ENCODE peak calls at places on chromosomes 6 and 20, in nine cellular contexts. One of them, this sample, is unnamed.
A peak's percentile ranks its signal among the peaks of the same experiment; 100 is the strongest.

GRCh38 chr6:144602523-144603180 is 317.5 kb downstream of the UTRN start:
- DNase-seq in stomach: no peak
- DNase-seq in sigmoid colon: no peak
- DNase-seq in tibial nerve: no peak
- DNase-seq in ovary: no peak
- DNase-seq in suprapubic skin: no peak
- DNase-seq in K562: no peak
- DNase-seq in esophagus muscularis mucosa: no peak
- DNase-seq in HepG2: no peak
- DNase-seq in this sample: no peak

GRCh38 chr20:6697228-6697972 is 70.1 kb upstream of the BMP2 start:
- DNase-seq in stomach: no peak
- DNase-seq in sigmoid colon: no peak
- DNase-seq in tibial nerve: no peak
- DNase-seq in ovary: no peak
- DNase-seq in suprapubic skin: no peak
- DNase-seq in K562: no peak
- DNase-seq in esophagus muscularis mucosa: peak; percentile 55
- DNase-seq in HepG2: peak; percentile 39
- DNase-seq in this sample: no peak

GRCh38 chr20:37330316-37330715 is 15.6 kb upstream of the SRC start:
- DNase-seq in stomach: no peak
- DNase-seq in sigmoid colon: no peak
- DNase-seq in tibial nerve: no peak
- DNase-seq in ovary: no peak
- DNase-seq in suprapubic skin: no peak
- DNase-seq in K562: no peak
- DNase-seq in esophagus muscularis mucosa: no peak
- DNase-seq in HepG2: no peak
- DNase-seq in this sample: no peak

GRCh38 chr20:62879275-62880146 is 17.9 kb upstream of the TCFL5 start:
- DNase-seq in stomach: no peak
- DNase-seq in sigmoid colon: no peak
- DNase-seq in tibial nerve: no peak
- DNase-seq in ovary: no peak
- DNase-seq in suprapubic skin: no peak
- DNase-seq in K562: no peak
- DNase-seq in esophagus muscularis mucosa: no peak
- DNase-seq in HepG2: no peak
- DNase-seq in this sample: no peak

GRCh38 chr6:71394001-71394432 is 105.4 kb downstream of the OGFRL1 start:
- DNase-seq in stomach: no peak
- DNase-seq in sigmoid colon: no peak
- DNase-seq in tibial nerve: no peak
- DNase-seq in ovary: no peak
- DNase-seq in suprapubic skin: no peak
- DNase-seq in K562: no peak
- DNase-seq in esophagus muscularis mucosa: no peak
- DNase-seq in HepG2: no peak
- DNase-seq in this sample: no peak

GRCh38 chr6:91860951-91861350 is 1274.1 kb upstream of the MAP3K7 start:
- DNase-seq in stomach: no peak
- DNase-seq in sigmoid colon: no peak
- DNase-seq in tibial nerve: no peak
- DNase-seq in ovary: no peak
- DNase-seq in suprapubic skin: no peak
- DNase-seq in K562: no peak
- DNase-seq in esophagus muscularis mucosa: no peak
- DNase-seq in HepG2: no peak
- DNase-seq in this sample: no peak

GRCh38 chr20:25247100-25247665 is 702 bp upstream of the PYGB start:
- DNase-seq in stomach: peak; percentile 68
- DNase-seq in sigmoid colon: peak; percentile 83
- DNase-seq in tibial nerve: peak; percentile 75
- DNase-seq in ovary: no peak
- DNase-seq in suprapubic skin: no peak
- DNase-seq in K562: peak; percentile 36
- DNase-seq in esophagus muscularis mucosa: no peak
- DNase-seq in HepG2: peak; percentile 82
- DNase-seq in this sample: peak; percentile 79

GRCh38 chr6:45741437-45742166 is 274.1 kb downstream of the CLIC5 start:
- DNase-seq in stomach: peak; percentile 32
- DNase-seq in sigmoid colon: no peak
- DNase-seq in tibial nerve: peak; percentile 35
- DNase-seq in ovary: peak; percentile 20
- DNase-seq in suprapubic skin: no peak
- DNase-seq in K562: no peak
- DNase-seq in esophagus muscularis mucosa: peak; percentile 91
- DNase-seq in HepG2: no peak
- DNase-seq in this sample: peak; percentile 20

GRCh38 chr20:16803965-16804792 is 56.0 kb downstream of the OTOR start:
- DNase-seq in stomach: peak; percentile 54
- DNase-seq in sigmoid colon: peak; percentile 65
- DNase-seq in tibial nerve: peak; percentile 68
- DNase-seq in ovary: peak; percentile 51
- DNase-seq in suprapubic skin: peak; percentile 61
- DNase-seq in K562: peak; percentile 54
- DNase-seq in esophagus muscularis mucosa: no peak
- DNase-seq in HepG2: peak; percentile 47
- DNase-seq in this sample: peak; percentile 38

GRCh38 chr6:20334334-20334733 is 67.3 kb upstream of the E2F3 start:
- DNase-seq in stomach: no peak
- DNase-seq in sigmoid colon: no peak
- DNase-seq in tibial nerve: no peak
- DNase-seq in ovary: no peak
- DNase-seq in suprapubic skin: no peak
- DNase-seq in K562: peak; percentile 86
- DNase-seq in esophagus muscularis mucosa: no peak
- DNase-seq in HepG2: no peak
- DNase-seq in this sample: no peak

GRCh38 chr6:25660512-25660911 is 8.5 kb downstream of the SCGN start:
- DNase-seq in stomach: no peak
- DNase-seq in sigmoid colon: no peak
- DNase-seq in tibial nerve: no peak
- DNase-seq in ovary: no peak
- DNase-seq in suprapubic skin: no peak
- DNase-seq in K562: no peak
- DNase-seq in esophagus muscularis mucosa: no peak
- DNase-seq in HepG2: peak; percentile 75
- DNase-seq in this sample: no peak

GRCh38 chr20:7912551-7912950 is 27.7 kb downstream of the HAO1 start:
- DNase-seq in stomach: no peak
- DNase-seq in sigmoid colon: no peak
- DNase-seq in tibial nerve: no peak
- DNase-seq in ovary: no peak
- DNase-seq in suprapubic skin: no peak
- DNase-seq in K562: no peak
- DNase-seq in esophagus muscularis mucosa: no peak
- DNase-seq in HepG2: no peak
- DNase-seq in this sample: no peak

GRCh38 chr6:71107935-71108420 is 151.1 kb upstream of the B3GAT2 start:
- DNase-seq in stomach: no peak
- DNase-seq in sigmoid colon: no peak
- DNase-seq in tibial nerve: no peak
- DNase-seq in ovary: peak; percentile 9
- DNase-seq in suprapubic skin: no peak
- DNase-seq in K562: no peak
- DNase-seq in esophagus muscularis mucosa: no peak
- DNase-seq in HepG2: no peak
- DNase-seq in this sample: no peak

GRCh38 chr6:33277663-33278391 is 904 bp downstream of the B3GALT4 start:
- DNase-seq in stomach: no peak
- DNase-seq in sigmoid colon: no peak
- DNase-seq in tibial nerve: no peak
- DNase-seq in ovary: no peak
- DNase-seq in suprapubic skin: peak; percentile 75
- DNase-seq in K562: peak; percentile 48
- DNase-seq in esophagus muscularis mucosa: no peak
- DNase-seq in HepG2: no peak
- DNase-seq in this sample: peak; percentile 37

GRCh38 chr20:59242714-59243626 is 57.4 kb upstream of the EDN3 start:
- DNase-seq in stomach: no peak
- DNase-seq in sigmoid colon: no peak
- DNase-seq in tibial nerve: no peak
- DNase-seq in ovary: no peak
- DNase-seq in suprapubic skin: no peak
- DNase-seq in K562: no peak
- DNase-seq in esophagus muscularis mucosa: no peak
- DNase-seq in HepG2: no peak
- DNase-seq in this sample: no peak

GRCh38 chr6:81938014-81938761 is 185.7 kb upstream of the TENT5A start:
- DNase-seq in stomach: no peak
- DNase-seq in sigmoid colon: no peak
- DNase-seq in tibial nerve: no peak
- DNase-seq in ovary: no peak
- DNase-seq in suprapubic skin: no peak
- DNase-seq in K562: peak; percentile 51
- DNase-seq in esophagus muscularis mucosa: no peak
- DNase-seq in HepG2: peak; percentile 93
- DNase-seq in this sample: no peak

GRCh38 chr20:62350098-62350628 is 16.9 kb downstream of the LAMA5 start:
- DNase-seq in stomach: peak; percentile 58
- DNase-seq in sigmoid colon: no peak
- DNase-seq in tibial nerve: no peak
- DNase-seq in ovary: peak; percentile 17
- DNase-seq in suprapubic skin: no peak
- DNase-seq in K562: no peak
- DNase-seq in esophagus muscularis mucosa: no peak
- DNase-seq in HepG2: no peak
- DNase-seq in this sample: peak; percentile 68

GRCh38 chr6:30206152-30206551 is 7.1 kb downstream of the TRIM26 start:
- DNase-seq in stomach: no peak
- DNase-seq in sigmoid colon: peak; percentile 52
- DNase-seq in tibial nerve: no peak
- DNase-seq in ovary: no peak
- DNase-seq in suprapubic skin: no peak
- DNase-seq in K562: no peak
- DNase-seq in esophagus muscularis mucosa: no peak
- DNase-seq in HepG2: no peak
- DNase-seq in this sample: no peak

GRCh38 chr20:22578221-22579118 is 5.9 kb downstream of the FOXA2 start:
- DNase-seq in stomach: peak; percentile 51
- DNase-seq in sigmoid colon: no peak
- DNase-seq in tibial nerve: no peak
- DNase-seq in ovary: no peak
- DNase-seq in suprapubic skin: no peak
- DNase-seq in K562: no peak
- DNase-seq in esophagus muscularis mucosa: no peak
- DNase-seq in HepG2: peak; percentile 76
- DNase-seq in this sample: peak; percentile 22
- TF ChIP-seq EP300 in stomach: no peak
- TF ChIP-seq EP300 in sigmoid colon: no peak
- TF ChIP-seq EP300 in tibial nerve: no peak
- TF ChIP-seq EP300 in ovary: no peak
- TF ChIP-seq EP300 in suprapubic skin: no peak
- TF ChIP-seq EP300 in K562: no peak
- TF ChIP-seq EP300 in esophagus muscularis mucosa: no peak
- TF ChIP-seq EP300 in HepG2: no peak
- TF ChIP-seq EP300 in this sample: no peak

DNA sequence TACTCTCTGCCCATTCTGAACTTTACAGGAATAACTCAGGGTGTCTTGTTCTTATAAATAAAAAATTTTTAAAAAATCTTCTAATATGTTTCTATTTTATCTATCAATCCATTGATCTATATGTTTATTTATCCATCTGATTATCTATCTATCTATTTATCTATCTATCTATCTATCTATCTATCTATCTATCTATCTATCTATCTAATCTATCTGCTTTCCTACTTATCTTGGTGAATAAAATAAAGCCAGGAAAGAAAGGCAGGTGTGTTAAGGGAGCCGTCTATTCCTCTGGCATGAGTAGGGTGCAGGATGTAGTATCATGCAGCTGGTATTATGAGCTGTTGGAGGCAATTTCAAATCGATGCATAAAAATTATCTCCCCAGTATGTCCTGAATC is 153.0 kb downstream of the FOXA2 start:
- DNase-seq in stomach: no peak
- DNase-seq in sigmoid colon: no peak
- DNase-seq in tibial nerve: no peak
- DNase-seq in ovary: no peak
- DNase-seq in suprapubic skin: no peak
- DNase-seq in K562: no peak
- DNase-seq in esophagus muscularis mucosa: no peak
- DNase-seq in HepG2: no peak
- DNase-seq in this sample: no peak
- H3K27me3 ChIP-seq in stomach: no peaks in the 10 kb centered on the region
- H3K27me3 ChIP-seq in sigmoid colon: no peaks in the 10 kb centered on the region
- H3K27me3 ChIP-seq in tibial nerve: no peaks in the 10 kb centered on the region
- H3K27me3 ChIP-seq in ovary: no peaks in the 10 kb centered on the region
- H3K27me3 ChIP-seq in suprapubic skin: peaks cover 13% of the 10 kb centered on the region
- H3K27me3 ChIP-seq in K562: no peaks in the 10 kb centered on the region
- H3K27me3 ChIP-seq in esophagus muscularis mucosa: peaks cover 37% of the 10 kb centered on the region
- H3K27me3 ChIP-seq in HepG2: no peaks in the 10 kb centered on the region
- H3K27me3 ChIP-seq in this sample: no peaks in the 10 kb centered on the region

GRCh38 chr6:31945507-31946369 is at the start of gene CFB:
- DNase-seq in stomach: peak; percentile 89
- DNase-seq in sigmoid colon: peak; percentile 93
- DNase-seq in tibial nerve: peak; percentile 82
- DNase-seq in ovary: peak; percentile 77
- DNase-seq in suprapubic skin: peak; percentile 90
- DNase-seq in K562: no peak
- DNase-seq in esophagus muscularis mucosa: peak; percentile 94
- DNase-seq in HepG2: peak; percentile 100
- DNase-seq in this sample: peak; percentile 87
- TF ChIP-seq POLR2A in stomach: no peak
- TF ChIP-seq POLR2A in sigmoid colon: no peak
- TF ChIP-seq POLR2A in tibial nerve: no peak
- TF ChIP-seq POLR2A in ovary: no peak
- TF ChIP-seq POLR2A in suprapubic skin: no peak
- TF ChIP-seq POLR2A in K562: no peak
- TF ChIP-seq POLR2A in esophagus muscularis mucosa: no peak
- TF ChIP-seq POLR2A in HepG2: peak; percentile 96
- TF ChIP-seq POLR2A in this sample: peak; percentile 22

DNA sequence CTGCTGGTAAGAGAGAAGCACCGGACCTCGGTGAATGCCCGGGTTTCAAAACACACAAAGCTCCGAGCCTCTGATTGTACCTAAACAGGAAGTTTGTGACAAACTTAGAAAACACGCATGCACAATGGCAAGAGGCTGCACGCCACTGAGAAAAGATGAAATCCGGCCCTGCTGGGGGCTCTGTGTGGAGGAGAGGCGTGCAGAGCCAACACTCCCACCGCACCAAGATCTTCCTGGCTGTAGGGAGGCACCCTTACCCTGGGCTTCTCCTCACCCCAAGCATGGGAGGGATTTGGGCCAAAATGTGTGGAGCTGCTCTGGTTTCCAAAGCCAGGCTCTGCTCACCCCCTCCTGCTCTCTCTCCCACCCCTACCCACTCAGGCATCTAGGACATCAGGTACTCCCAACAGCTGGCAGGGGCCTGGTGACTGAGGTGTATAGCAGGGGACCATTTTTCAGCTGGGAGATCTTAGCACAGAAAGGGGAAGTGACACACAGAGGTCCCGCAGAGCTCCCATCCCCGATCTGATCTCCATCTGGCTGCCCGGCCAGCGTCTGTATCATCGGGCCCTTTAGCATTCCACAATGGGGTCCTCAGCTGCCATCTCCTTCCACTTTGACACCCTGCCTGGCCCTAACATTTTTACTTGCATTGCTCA is 84.2 kb downstream of the TRERF1 start:
- DNase-seq in stomach: no peak
- DNase-seq in sigmoid colon: no peak
- DNase-seq in tibial nerve: no peak
- DNase-seq in ovary: no peak
- DNase-seq in suprapubic skin: no peak
- DNase-seq in K562: peak; percentile 31
- DNase-seq in esophagus muscularis mucosa: no peak
- DNase-seq in HepG2: no peak
- DNase-seq in this sample: peak; percentile 35
- TF ChIP-seq EP300 in stomach: no peak
- TF ChIP-seq EP300 in sigmoid colon: no peak
- TF ChIP-seq EP300 in tibial nerve: no peak
- TF ChIP-seq EP300 in ovary: no peak
- TF ChIP-seq EP300 in suprapubic skin: no peak
- TF ChIP-seq EP300 in K562: no peak
- TF ChIP-seq EP300 in esophagus muscularis mucosa: no peak
- TF ChIP-seq EP300 in HepG2: no peak
- TF ChIP-seq EP300 in this sample: no peak

This sample was measured in transverse colon.